ENCODE peak calls at places on chromosomes 5 and 9, in five cellular contexts. One of them, this sample, is unnamed.

GRCh38 chr9:127803507-127804352 is 1.0 kb downstream of the FPGS start:
- DNase-seq in NCI-H2171 treated with DMSO at 0.1 percent for 48 hours: no peak
- DNase-seq in EL: peak; percentile 67
- DNase-seq in activated CD8-positive, alpha-beta memory T cell treated with anti-CD3 and anti-CD28 coated beads for 4 hours: no peak
- DNase-seq in left ventricle myocardium inferior: no peak
- DNase-seq in this sample: peak; percentile 63

GRCh38 chr9:37325778-37326177 is 96.7 kb upstream of the GRHPR start:
- DNase-seq in NCI-H2171 treated with DMSO at 0.1 percent for 48 hours: no peak
- DNase-seq in EL: no peak
- DNase-seq in activated CD8-positive, alpha-beta memory T cell treated with anti-CD3 and anti-CD28 coated beads for 4 hours: no peak
- DNase-seq in left ventricle myocardium inferior: no peak
- DNase-seq in this sample: no peak

GRCh38 chr9:34451545-34451944 is 6.8 kb downstream of the FAM219A start:
- DNase-seq in NCI-H2171 treated with DMSO at 0.1 percent for 48 hours: no peak
- DNase-seq in EL: peak; percentile 39
- DNase-seq in activated CD8-positive, alpha-beta memory T cell treated with anti-CD3 and anti-CD28 coated beads for 4 hours: no peak
- DNase-seq in left ventricle myocardium inferior: no peak
- DNase-seq in this sample: no peak

GRCh38 chr9:109331353-109331752 is 10.5 kb upstream of the EPB41L4B start:
- DNase-seq in NCI-H2171 treated with DMSO at 0.1 percent for 48 hours: no peak
- DNase-seq in EL: peak; percentile 37
- DNase-seq in activated CD8-positive, alpha-beta memory T cell treated with anti-CD3 and anti-CD28 coated beads for 4 hours: no peak
- DNase-seq in left ventricle myocardium inferior: peak; percentile 48
- DNase-seq in this sample: no peak

GRCh38 chr9:14563902-14564578 is 129.2 kb downstream of the ZDHHC21 start:
- DNase-seq in NCI-H2171 treated with DMSO at 0.1 percent for 48 hours: peak; percentile 74
- DNase-seq in EL: no peak
- DNase-seq in activated CD8-positive, alpha-beta memory T cell treated with anti-CD3 and anti-CD28 coated beads for 4 hours: no peak
- DNase-seq in left ventricle myocardium inferior: no peak
- DNase-seq in this sample: no peak

GRCh38 chr5:100903036-100903887 is at the start of gene ST8SIA4:
- DNase-seq in NCI-H2171 treated with DMSO at 0.1 percent for 48 hours: peak; percentile 1
- DNase-seq in EL: no peak
- DNase-seq in activated CD8-positive, alpha-beta memory T cell treated with anti-CD3 and anti-CD28 coated beads for 4 hours: peak; percentile 73
- DNase-seq in left ventricle myocardium inferior: peak; percentile 87
- DNase-seq in this sample: no peak

GRCh38 chr9:78441822-78442431 is 145.0 kb downstream of the PSAT1 start:
- DNase-seq in NCI-H2171 treated with DMSO at 0.1 percent for 48 hours: no peak
- DNase-seq in EL: no peak
- DNase-seq in activated CD8-positive, alpha-beta memory T cell treated with anti-CD3 and anti-CD28 coated beads for 4 hours: no peak
- DNase-seq in left ventricle myocardium inferior: no peak
- DNase-seq in this sample: no peak

GRCh38 chr5:18024542-18024941 is 390.3 kb downstream of the TAF11L14 start:
- DNase-seq in NCI-H2171 treated with DMSO at 0.1 percent for 48 hours: no peak
- DNase-seq in EL: no peak
- DNase-seq in activated CD8-positive, alpha-beta memory T cell treated with anti-CD3 and anti-CD28 coated beads for 4 hours: no peak
- DNase-seq in left ventricle myocardium inferior: no peak
- DNase-seq in this sample: no peak

GRCh38 chr9:121997791-121998190 is 95.3 kb downstream of the TTLL11 start:
- DNase-seq in NCI-H2171 treated with DMSO at 0.1 percent for 48 hours: no peak
- DNase-seq in EL: no peak
- DNase-seq in activated CD8-positive, alpha-beta memory T cell treated with anti-CD3 and anti-CD28 coated beads for 4 hours: no peak
- DNase-seq in left ventricle myocardium inferior: no peak
- DNase-seq in this sample: no peak

GRCh38 chr5:125894383-125894782 is 528.8 kb upstream of the GRAMD2B start:
- DNase-seq in NCI-H2171 treated with DMSO at 0.1 percent for 48 hours: no peak
- DNase-seq in EL: no peak
- DNase-seq in activated CD8-positive, alpha-beta memory T cell treated with anti-CD3 and anti-CD28 coated beads for 4 hours: no peak
- DNase-seq in left ventricle myocardium inferior: no peak
- DNase-seq in this sample: no peak

This sample was measured in AG08395.